ENCODE peak calls at places on chromosome 2, in four cellular contexts. A is right atrium auricular region, X is amniotic stem cell, W is uterus. Q is an unnamed sample.

GRCh38 chr2:182077451-182078142 is 91.9 kb downstream of the PPP1R1C start:
- DNase-seq in A (no peak), W (peak; percentile 30), X (peak; percentile 79), Q (peak; percentile 97)

GRCh38 chr2:188322569-188323531 is 31.2 kb downstream of the GULP1 start:
- DNase-seq in X (no peak), A (no peak), W (no peak), Q (peak; percentile 61)

GRCh38 chr2:49265471-49265870 is 111.2 kb upstream of the FSHR start:
- DNase-seq in X (no peak), W (no peak), A (no peak), Q (no peak)

GRCh38 chr2:96848264-96848663 is 4.4 kb upstream of the ANKRD23 start:
- DNase-seq in X (no peak), A (no peak), W (no peak), Q (no peak)

GRCh38 chr2:96977631-96978195 is 8.7 kb downstream of the FAM178B start:
- DNase-seq in X (no peak), W (peak; percentile 30), A (no peak), Q (peak; percentile 56)

GRCh38 chr2:109156052-109156451 is 27.0 kb downstream of the SH3RF3 start:
- DNase-seq in A (no peak), X (no peak), W (no peak), Q (no peak)

GRCh38 chr2:237223208-237223861 is 137.6 kb downstream of the COPS8 start:
- DNase-seq in A (peak; percentile 62), W (peak; percentile 39), X (peak; percentile 71), Q (peak; percentile 93)

GRCh38 chr2:51782874-51783765 is 751.2 kb upstream of the NRXN1 start:
- DNase-seq in W (no peak), X (no peak), A (no peak), Q (no peak)

GRCh38 chr2:150806336-150806735 is 318.9 kb upstream of the RND3 start:
- DNase-seq in W (no peak), A (no peak), X (no peak), Q (no peak)

GRCh38 chr2:209389124-209389523 is 34.7 kb upstream of the MAP2 start:
- DNase-seq in X (no peak), A (no peak), W (no peak), Q (no peak)

GRCh38 chr2:241798631-241799521 is 10.1 kb upstream of the NEU4 start:
- DNase-seq in A (peak; percentile 46), W (peak; percentile 11), X (no peak), Q (no peak)

GRCh38 chr2:57080035-57080434 is 896.2 kb downstream of the CCDC85A start:
- DNase-seq in W (no peak), X (no peak), A (no peak), Q (peak; percentile 36)

GRCh38 chr2:150909090-150909489 is 352.6 kb downstream of the RBM43 start:
- DNase-seq in X (no peak), W (no peak), A (no peak), Q (no peak)

GRCh38 chr2:110219496-110220192 is 7.3 kb upstream of the MTLN start:
- DNase-seq in W (no peak), A (no peak), X (no peak), Q (peak; percentile 42)

GRCh38 chr2:234686088-234686890 is 189.4 kb upstream of the ARL4C start:
- DNase-seq in A (peak; percentile 48), X (no peak), W (no peak), Q (no peak)

GRCh38 chr2:54803783-54804758 is 80.6 kb downstream of the EML6 start:
- DNase-seq in X (no peak), W (no peak), A (no peak), Q (no peak)

GRCh38 chr2:130841741-130842365 is 5.1 kb downstream of the ARHGEF4 start:
- DNase-seq in X (no peak), A (no peak), W (no peak), Q (no peak)

GRCh38 chr2:10285578-10286198 is 17.0 kb upstream of the HPCAL1 start:
- DNase-seq in A (peak; percentile 85), X (peak; percentile 22), W (peak; percentile 54), Q (peak; percentile 53)

GRCh38 chr2:40814621-40815020 is 362.7 kb upstream of the SLC8A1 start:
- DNase-seq in X (no peak), A (no peak), W (no peak), Q (peak; percentile 7)

GRCh38 chr2:220999351-220999750 is 572.8 kb downstream of the EPHA4 start:
- DNase-seq in A (no peak), W (no peak), X (no peak), Q (no peak)

GRCh38 chr2:44944952-44945612 is 3.6 kb downstream of the SIX3 start:
- DNase-seq in X (no peak), A (no peak), W (no peak), Q (no peak)

GRCh38 chr2:121897335-121897970 is 142.0 kb downstream of the TSN start:
- DNase-seq in W (no peak), X (no peak), A (no peak), Q (peak; percentile 61)

GRCh38 chr2:224469374-224469964 is 67.6 kb upstream of the FAM124B start:
- DNase-seq in W (no peak), X (no peak), A (no peak), Q (no peak)

GRCh38 chr2:21217421-21217820 is 93.7 kb downstream of the TDRD15 start:
- DNase-seq in A (no peak), W (no peak), X (no peak), Q (no peak)

GRCh38 chr2:200774920-200775319 is 36.8 kb upstream of the BZW1 start:
- DNase-seq in W (no peak), A (no peak), X (no peak), Q (no peak)

GRCh38 chr2:11938196-11938595 is 191.8 kb downstream of the LPIN1 start:
- DNase-seq in W (no peak), A (peak; percentile 88), X (no peak), Q (peak; percentile 65)

GRCh38 chr2:184923751-184924150 is 325.4 kb downstream of the ZNF804A start:
- DNase-seq in A (no peak), W (no peak), X (no peak), Q (no peak)